ENCODE peak calls at places on chromosomes 2 and 18, in seven cellular contexts. J is foreskin keratinocyte; W is astrocyte; U is body of pancreas; B is heart right ventricle; D is mesendoderm; M is CD8-positive, alpha-beta memory T cell. G is an unnamed sample. For H3K4me1, the result is how much of the 10 kb centered on the place peaks cover.

GRCh38 chr2:200089756-200090109 is 134.4 kb downstream of the MAIP1 start:
- DNase-seq in J (no peak), W (no peak), U (no peak), B (no peak), D (peak), M (no peak), G (no peak)

GRCh38 chr2:11750422-11750821 is 4.0 kb downstream of the LPIN1 start:
- DNase-seq in J (peak), W (no peak), U (no peak), B (no peak), D (no peak), M (peak), G (no peak)

GRCh38 chr2:175630319-175631246 is 371.5 kb downstream of the LNPK start:
- DNase-seq in J (peak), W (no peak), U (no peak), B (no peak), D (no peak), M (no peak), G (no peak)

GRCh38 chr2:42999391-42999811 is 207.0 kb upstream of the HAAO start:
- DNase-seq in J (no peak), W (no peak), U (no peak), B (no peak), D (no peak), M (no peak), G (peak)

GRCh38 chr2:240468300-240469238 is 33.1 kb downstream of the GPC1 start:
- DNase-seq in J (no peak), W (no peak), U (no peak), B (no peak), D (no peak), M (no peak), G (peak)

GRCh38 chr2:11073251-11073650 is 82.0 kb upstream of the SLC66A3 start:
- DNase-seq in J (peak), W (no peak), U (peak), B (no peak), D (peak), M (no peak), G (peak)

GRCh38 chr2:154532004-154532403 is 166.5 kb upstream of the KCNJ3 start:
- DNase-seq in J (no peak), W (no peak), U (no peak), B (no peak), D (no peak), M (no peak), G (no peak)

GRCh38 chr18:2070636-2071035 is 500.7 kb downstream of the METTL4 start:
- DNase-seq in J (no peak), W (no peak), U (peak), B (no peak), D (no peak), M (no peak), G (no peak)

GRCh38 chr2:182038579-182038978 is 52.9 kb downstream of the PPP1R1C start:
- DNase-seq in J (peak), W (peak), U (no peak), B (no peak), D (peak), M (no peak), G (no peak)

GRCh38 chr2:55025082-55025481 is 25.2 kb downstream of the RTN4 start:
- DNase-seq in J (no peak), W (no peak), U (no peak), B (no peak), D (no peak), M (no peak), G (no peak)

GRCh38 chr2:55029098-55029497 is 21.2 kb downstream of the RTN4 start:
- DNase-seq in J (no peak), W (no peak), U (no peak), B (no peak), D (no peak), M (no peak), G (no peak)

GRCh38 chr2:55025627-55026026 is 24.6 kb downstream of the RTN4 start:
- DNase-seq in J (peak), W (no peak), U (no peak), B (no peak), D (no peak), M (no peak), G (no peak)

GRCh38 chr2:55027226-55027625 is 23.0 kb downstream of the RTN4 start:
- DNase-seq in J (no peak), W (no peak), U (no peak), B (no peak), D (no peak), M (no peak), G (no peak)

DNA sequence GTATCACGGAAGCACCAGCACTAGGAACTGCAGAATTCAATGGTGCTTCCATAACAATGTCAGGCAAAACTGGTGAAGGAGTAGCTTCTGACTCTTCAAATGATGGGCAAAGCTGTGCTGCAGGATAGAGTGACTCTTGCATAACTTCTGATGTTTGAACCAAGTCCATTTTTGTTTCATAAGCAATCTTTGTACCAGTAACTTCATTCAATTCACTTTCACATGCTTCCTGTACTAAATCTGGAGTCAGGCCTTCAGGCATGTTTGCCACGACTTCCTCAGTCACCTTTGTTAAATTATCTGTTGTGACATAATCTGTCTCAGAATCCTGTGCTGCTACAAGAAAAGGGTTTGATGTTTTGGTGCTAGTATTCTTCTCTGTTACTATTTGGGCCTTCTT is 24.0 kb downstream of the RTN4 start:
- DNase-seq in J (peak), W (no peak), U (no peak), B (no peak), D (no peak), M (no peak), G (no peak)
- H3K4me1 ChIP-seq in J (under half), W (under half), U (under half), B (under half), D (under half), M (half or more), G (half or more)

GRCh38 chr2:112621792-112622527 is 23.8 kb upstream of the SLC20A1 start:
- DNase-seq in J (peak), W (peak), U (no peak), B (no peak), D (no peak), M (no peak), G (no peak)

GRCh38 chr2:112626604-112627059 is 19.1 kb upstream of the SLC20A1 start:
- DNase-seq in J (peak), W (peak), U (peak), B (peak), D (peak), M (peak), G (peak)

GRCh38 chr2:112622528-112622849 is 23.2 kb upstream of the SLC20A1 start:
- DNase-seq in J (peak), W (peak), U (no peak), B (no peak), D (no peak), M (no peak), G (peak)

GRCh38 chr2:112625474-112626114 is 20.1 kb upstream of the SLC20A1 start:
- DNase-seq in J (no peak), W (no peak), U (no peak), B (no peak), D (no peak), M (no peak), G (no peak)

DNA sequence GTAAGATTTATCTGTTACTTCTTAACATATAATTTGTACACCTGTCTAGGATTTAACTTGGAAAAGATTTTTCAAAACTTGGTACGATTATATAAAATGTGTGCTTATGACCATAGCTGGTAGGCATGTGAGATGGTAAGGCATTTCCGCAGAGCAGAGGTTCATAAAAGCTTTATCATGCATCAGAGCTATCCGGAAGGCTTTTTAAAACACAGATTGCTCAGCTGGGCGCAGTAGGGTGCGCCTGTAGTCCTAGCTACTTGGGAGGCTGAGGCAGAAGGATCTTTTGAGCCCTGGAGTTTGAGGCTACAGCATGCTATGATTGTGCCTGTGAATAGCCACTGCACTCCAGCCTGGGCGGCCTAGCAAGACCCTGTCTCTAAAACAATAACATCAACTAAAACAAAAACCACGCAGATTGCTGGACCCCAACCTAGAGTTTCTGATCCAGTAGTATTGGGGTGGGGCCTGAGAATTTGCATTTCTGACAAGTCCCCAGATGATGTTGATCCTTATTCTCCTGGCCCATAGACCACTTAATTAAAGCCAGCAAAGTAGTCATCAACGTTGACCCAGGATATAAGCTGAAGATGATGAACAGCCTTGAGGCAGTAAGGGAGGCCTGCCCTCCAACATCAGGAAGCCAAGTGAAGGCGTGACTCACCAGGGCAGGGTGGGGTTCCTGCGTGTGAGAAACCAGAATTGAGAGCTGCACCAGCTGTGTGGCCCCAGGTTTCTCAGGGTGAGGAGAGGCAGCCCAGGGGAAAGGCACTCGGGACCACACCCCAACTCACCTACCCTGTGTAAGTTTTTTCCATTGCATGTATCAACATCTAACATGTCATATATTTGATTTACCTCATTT is 21.6 kb upstream of the SLC20A1 start:
- DNase-seq in J (peak), W (peak), U (no peak), B (peak), D (no peak), M (peak), G (peak)
- H3K4me1 ChIP-seq in J (half or more), W (half or more), U (under half), B (under half), D (under half), M (under half), G (under half)

GRCh38 chr2:62200868-62201267 is 5.0 kb downstream of the B3GNT2 start:
- DNase-seq in J (no peak), W (no peak), U (no peak), B (no peak), D (no peak), M (no peak), G (no peak)
- H3K4me1 ChIP-seq in J (under half), W (under half), U (half or more), B (under half), D (under half), M (half or more), G (half or more)

GRCh38 chr2:177391822-177392372 is 676 bp upstream of the AGPS start:
- DNase-seq in J (no peak), W (no peak), U (no peak), B (no peak), D (no peak), M (no peak), G (no peak)

GRCh38 chr2:177393381-177393780 is 808 bp downstream of the AGPS start:
- DNase-seq in J (peak), W (no peak), U (no peak), B (no peak), D (peak), M (no peak), G (no peak)

GRCh38 chr2:177394622-177395021 is 2.0 kb downstream of the AGPS start:
- DNase-seq in J (no peak), W (no peak), U (no peak), B (no peak), D (no peak), M (no peak), G (no peak)

GRCh38 chr2:177393824-177394614 is 1.4 kb downstream of the AGPS start:
- DNase-seq in J (no peak), W (no peak), U (no peak), B (no peak), D (peak), M (no peak), G (no peak)

DNA sequence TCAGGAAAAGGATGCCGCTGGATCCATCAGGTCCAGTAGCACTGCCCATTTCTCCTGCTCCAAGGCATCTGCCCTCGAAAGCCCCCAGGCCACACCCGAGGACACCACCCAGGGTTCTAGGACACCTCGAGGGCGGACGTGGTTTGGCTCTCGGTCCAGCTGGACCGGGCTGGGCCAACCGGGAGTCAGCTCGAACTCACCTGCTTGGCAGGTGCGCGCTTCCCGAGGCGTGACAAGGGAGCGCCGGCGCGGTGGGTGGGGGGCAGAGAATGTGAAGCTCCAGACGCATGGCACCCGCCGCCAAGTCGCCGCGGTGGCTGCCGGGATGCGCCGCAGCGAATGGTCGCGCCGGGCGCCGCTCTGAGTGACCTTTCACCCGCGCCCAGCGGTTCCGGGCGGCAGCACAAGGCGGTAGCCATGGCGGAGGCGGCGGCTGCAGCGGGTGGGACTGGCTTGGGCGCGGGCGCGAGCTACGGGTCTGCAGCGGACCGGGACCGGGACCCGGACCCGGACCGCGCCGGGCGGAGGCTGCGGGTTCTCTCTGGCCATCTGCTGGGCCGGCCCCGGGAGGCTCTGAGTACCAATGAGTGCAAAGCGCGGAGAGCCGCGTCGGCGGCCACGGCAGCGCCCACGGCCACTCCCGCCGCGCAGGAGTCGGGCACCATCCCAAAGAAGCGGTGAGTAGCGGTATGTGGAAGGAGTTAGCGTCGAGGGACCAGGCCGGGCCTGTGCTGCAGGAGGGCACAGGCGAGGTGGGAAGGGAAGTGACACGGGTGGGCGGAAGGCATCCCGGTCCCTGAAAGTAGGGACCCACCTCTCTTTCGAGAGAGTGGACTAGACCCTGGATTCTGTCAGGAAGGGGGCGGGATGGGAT is at the start of gene AGPS:
- DNase-seq in J (peak), W (peak), U (peak), B (peak), D (peak), M (peak), G (peak)
- H3K4me1 ChIP-seq in J (under half), W (under half), U (under half), B (under half), D (under half), M (under half), G (under half)

DNA sequence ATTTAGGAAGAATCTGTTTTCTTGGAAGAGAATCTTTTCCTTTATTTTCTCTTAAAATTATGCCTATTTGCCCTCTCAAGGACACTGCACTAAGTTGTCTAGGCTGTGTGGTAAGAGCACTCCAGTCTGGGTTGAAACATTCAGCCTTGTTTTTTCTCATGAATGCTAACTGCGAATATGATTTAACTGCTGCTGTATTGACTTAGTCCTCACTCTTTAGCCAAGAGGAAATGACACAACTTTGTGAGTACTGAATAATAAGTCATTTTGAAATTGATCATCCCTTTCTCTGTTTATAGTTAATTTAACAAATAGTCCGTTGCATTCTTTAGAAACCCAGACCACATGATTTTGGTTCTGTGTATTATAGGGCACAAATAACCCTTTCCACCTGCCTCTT is 4.5 kb upstream of the RND3 start:
- DNase-seq in J (peak), W (peak), U (no peak), B (no peak), D (no peak), M (no peak), G (no peak)
- H3K4me1 ChIP-seq in J (under half), W (under half), U (under half), B (under half), D (under half), M (under half), G (under half)

GRCh38 chr2:217868265-217868892 is 134.4 kb downstream of the TNS1 start:
- DNase-seq in J (no peak), W (no peak), U (no peak), B (no peak), D (no peak), M (no peak), G (no peak)
- H3K4me1 ChIP-seq in J (under half), W (under half), U (under half), B (under half), D (under half), M (under half), G (half or more)